ENCODE peak calls at places on chromosomes 4 and X, in eight cellular contexts. One of them, this sample, is unnamed.
A peak's percentile ranks its signal among the peaks of the same experiment; 100 is the strongest.

GRCh38 chr4:75800972-75801371 is 76.6 kb downstream of the USO1 start:
- DNase-seq in substantia nigra: no peak
- DNase-seq in T-helper 9 cell: no peak
- DNase-seq in transverse colon: no peak
- DNase-seq in small intestine: no peak
- DNase-seq in NCI-H1092 treated with DMSO at 0.1 percent for 48 hours: no peak
- DNase-seq in EH: peak; percentile 50
- DNase-seq in SW480: no peak
- DNase-seq in this sample: no peak

GRCh38 chrX:30938295-30938694 is 49.2 kb upstream of the TAB3 start:
- DNase-seq in substantia nigra: no peak
- DNase-seq in T-helper 9 cell: no peak
- DNase-seq in transverse colon: no peak
- DNase-seq in small intestine: no peak
- DNase-seq in NCI-H1092 treated with DMSO at 0.1 percent for 48 hours: no peak
- DNase-seq in EH: no peak
- DNase-seq in SW480: no peak
- DNase-seq in this sample: no peak

GRCh38 chr4:40933272-40934053 is 183.7 kb downstream of the NSUN7 start:
- DNase-seq in substantia nigra: peak; percentile 29
- DNase-seq in T-helper 9 cell: no peak
- DNase-seq in transverse colon: no peak
- DNase-seq in small intestine: no peak
- DNase-seq in NCI-H1092 treated with DMSO at 0.1 percent for 48 hours: no peak
- DNase-seq in EH: peak; percentile 27
- DNase-seq in SW480: no peak
- DNase-seq in this sample: no peak

GRCh38 chr4:15451866-15452765 is 17.6 kb upstream of the CC2D2A start:
- DNase-seq in substantia nigra: no peak
- DNase-seq in T-helper 9 cell: no peak
- DNase-seq in transverse colon: no peak
- DNase-seq in small intestine: no peak
- DNase-seq in NCI-H1092 treated with DMSO at 0.1 percent for 48 hours: no peak
- DNase-seq in EH: peak; percentile 96
- DNase-seq in SW480: peak; percentile 52
- DNase-seq in this sample: no peak

GRCh38 chr4:17515724-17516407 is 901 bp downstream of the CLRN2 start:
- DNase-seq in substantia nigra: no peak
- DNase-seq in T-helper 9 cell: no peak
- DNase-seq in transverse colon: no peak
- DNase-seq in small intestine: no peak
- DNase-seq in NCI-H1092 treated with DMSO at 0.1 percent for 48 hours: no peak
- DNase-seq in EH: no peak
- DNase-seq in SW480: no peak
- DNase-seq in this sample: no peak

GRCh38 chr4:15106417-15106816 is 104.1 kb downstream of the CPEB2 start:
- DNase-seq in substantia nigra: no peak
- DNase-seq in T-helper 9 cell: no peak
- DNase-seq in transverse colon: peak; percentile 14
- DNase-seq in small intestine: peak; percentile 62
- DNase-seq in NCI-H1092 treated with DMSO at 0.1 percent for 48 hours: no peak
- DNase-seq in EH: no peak
- DNase-seq in SW480: peak; percentile 12
- DNase-seq in this sample: no peak

GRCh38 chrX:18617351-18617750 is 54.6 kb downstream of the RS1 start:
- DNase-seq in substantia nigra: no peak
- DNase-seq in T-helper 9 cell: no peak
- DNase-seq in transverse colon: peak; percentile 42
- DNase-seq in small intestine: peak; percentile 73
- DNase-seq in NCI-H1092 treated with DMSO at 0.1 percent for 48 hours: no peak
- DNase-seq in EH: peak; percentile 60
- DNase-seq in SW480: peak; percentile 80
- DNase-seq in this sample: peak; percentile 81

GRCh38 chr4:151169223-151169622 is 69.8 kb downstream of the RPS3A start:
- DNase-seq in substantia nigra: no peak
- DNase-seq in T-helper 9 cell: no peak
- DNase-seq in transverse colon: peak; percentile 62
- DNase-seq in small intestine: peak; percentile 5
- DNase-seq in NCI-H1092 treated with DMSO at 0.1 percent for 48 hours: peak; percentile 95
- DNase-seq in EH: peak; percentile 94
- DNase-seq in SW480: no peak
- DNase-seq in this sample: no peak

This sample was measured in HT-29.